ENCODE peak calls at places on chromosomes 12 and 14, in eight cellular contexts. One of them, this sample, is unnamed.

GRCh38 chr12:15527201-15527782 is 205.0 kb downstream of the PTPRO start:
- DNase-seq in adrenal gland: peak
- DNase-seq in cardiac muscle cell: no peak
- DNase-seq in HT-29: no peak
- DNase-seq in NCI-H187: no peak
- DNase-seq in activated CD8-positive, alpha-beta T cell treated with anti-CD3 and anti-CD28 coated beads for 36 hours: peak
- DNase-seq in heart right ventricle: peak
- DNase-seq in adipocyte: no peak
- DNase-seq in this sample: no peak

GRCh38 chr12:55658212-55658611 is 21.5 kb downstream of the OR10P1 start:
- DNase-seq in adrenal gland: no peak
- DNase-seq in cardiac muscle cell: no peak
- DNase-seq in HT-29: no peak
- DNase-seq in NCI-H187: no peak
- DNase-seq in activated CD8-positive, alpha-beta T cell treated with anti-CD3 and anti-CD28 coated beads for 36 hours: no peak
- DNase-seq in heart right ventricle: no peak
- DNase-seq in adipocyte: no peak
- DNase-seq in this sample: no peak

GRCh38 chr12:118371354-118372282 is 1.1 kb downstream of the TAOK3 start:
- DNase-seq in adrenal gland: peak
- DNase-seq in cardiac muscle cell: peak
- DNase-seq in HT-29: no peak
- DNase-seq in NCI-H187: no peak
- DNase-seq in activated CD8-positive, alpha-beta T cell treated with anti-CD3 and anti-CD28 coated beads for 36 hours: peak
- DNase-seq in heart right ventricle: peak
- DNase-seq in adipocyte: peak
- DNase-seq in this sample: peak

GRCh38 chr14:105019861-105020814 is 745 bp downstream of the CDCA4 start:
- DNase-seq in adrenal gland: peak
- DNase-seq in cardiac muscle cell: peak
- DNase-seq in HT-29: peak
- DNase-seq in NCI-H187: no peak
- DNase-seq in activated CD8-positive, alpha-beta T cell treated with anti-CD3 and anti-CD28 coated beads for 36 hours: peak
- DNase-seq in heart right ventricle: no peak
- DNase-seq in adipocyte: peak
- DNase-seq in this sample: no peak

GRCh38 chr12:44647891-44648690 is 228.0 kb downstream of the NELL2 start:
- DNase-seq in adrenal gland: no peak
- DNase-seq in cardiac muscle cell: no peak
- DNase-seq in HT-29: no peak
- DNase-seq in NCI-H187: no peak
- DNase-seq in activated CD8-positive, alpha-beta T cell treated with anti-CD3 and anti-CD28 coated beads for 36 hours: no peak
- DNase-seq in heart right ventricle: no peak
- DNase-seq in adipocyte: no peak
- DNase-seq in this sample: no peak

GRCh38 chr14:77782202-77782601 is 17.7 kb upstream of the ADCK1 start:
- DNase-seq in adrenal gland: no peak
- DNase-seq in cardiac muscle cell: no peak
- DNase-seq in HT-29: no peak
- DNase-seq in NCI-H187: no peak
- DNase-seq in activated CD8-positive, alpha-beta T cell treated with anti-CD3 and anti-CD28 coated beads for 36 hours: no peak
- DNase-seq in heart right ventricle: no peak
- DNase-seq in adipocyte: peak
- DNase-seq in this sample: no peak

GRCh38 chr12:98456583-98457573 is 58.5 kb upstream of the TMPO start:
- DNase-seq in adrenal gland: peak
- DNase-seq in cardiac muscle cell: peak
- DNase-seq in HT-29: no peak
- DNase-seq in NCI-H187: no peak
- DNase-seq in activated CD8-positive, alpha-beta T cell treated with anti-CD3 and anti-CD28 coated beads for 36 hours: peak
- DNase-seq in heart right ventricle: peak
- DNase-seq in adipocyte: peak
- DNase-seq in this sample: no peak

GRCh38 chr12:12684375-12685106 is 11.4 kb downstream of the GPR19 start:
- DNase-seq in adrenal gland: no peak
- DNase-seq in cardiac muscle cell: peak
- DNase-seq in HT-29: peak
- DNase-seq in NCI-H187: peak
- DNase-seq in activated CD8-positive, alpha-beta T cell treated with anti-CD3 and anti-CD28 coated beads for 36 hours: peak
- DNase-seq in heart right ventricle: peak
- DNase-seq in adipocyte: peak
- DNase-seq in this sample: no peak

GRCh38 chr12:49309361-49309760 is 13.7 kb upstream of the TROAP start:
- DNase-seq in adrenal gland: no peak
- DNase-seq in cardiac muscle cell: no peak
- DNase-seq in HT-29: no peak
- DNase-seq in NCI-H187: no peak
- DNase-seq in activated CD8-positive, alpha-beta T cell treated with anti-CD3 and anti-CD28 coated beads for 36 hours: no peak
- DNase-seq in heart right ventricle: no peak
- DNase-seq in adipocyte: no peak
- DNase-seq in this sample: no peak

GRCh38 chr12:77167801-77168200 is 102.4 kb upstream of the E2F7 start:
- DNase-seq in adrenal gland: no peak
- DNase-seq in cardiac muscle cell: no peak
- DNase-seq in HT-29: no peak
- DNase-seq in NCI-H187: no peak
- DNase-seq in activated CD8-positive, alpha-beta T cell treated with anti-CD3 and anti-CD28 coated beads for 36 hours: no peak
- DNase-seq in heart right ventricle: no peak
- DNase-seq in adipocyte: peak
- DNase-seq in this sample: no peak

GRCh38 chr12:115355301-115355700 is 671.3 kb upstream of the TBX3 start:
- DNase-seq in adrenal gland: no peak
- DNase-seq in cardiac muscle cell: no peak
- DNase-seq in HT-29: no peak
- DNase-seq in NCI-H187: no peak
- DNase-seq in activated CD8-positive, alpha-beta T cell treated with anti-CD3 and anti-CD28 coated beads for 36 hours: no peak
- DNase-seq in heart right ventricle: no peak
- DNase-seq in adipocyte: no peak
- DNase-seq in this sample: no peak

GRCh38 chr12:104546575-104546974 is 89.8 kb downstream of the CHST11 start:
- DNase-seq in adrenal gland: no peak
- DNase-seq in cardiac muscle cell: no peak
- DNase-seq in HT-29: no peak
- DNase-seq in NCI-H187: no peak
- DNase-seq in activated CD8-positive, alpha-beta T cell treated with anti-CD3 and anti-CD28 coated beads for 36 hours: no peak
- DNase-seq in heart right ventricle: no peak
- DNase-seq in adipocyte: no peak
- DNase-seq in this sample: no peak

GRCh38 chr12:122880668-122881067 is 15.3 kb downstream of the VPS37B start:
- DNase-seq in adrenal gland: no peak
- DNase-seq in cardiac muscle cell: no peak
- DNase-seq in HT-29: no peak
- DNase-seq in NCI-H187: peak
- DNase-seq in activated CD8-positive, alpha-beta T cell treated with anti-CD3 and anti-CD28 coated beads for 36 hours: peak
- DNase-seq in heart right ventricle: no peak
- DNase-seq in adipocyte: no peak
- DNase-seq in this sample: no peak

GRCh38 chr14:50783542-50783941 is 47.4 kb downstream of the NIN start:
- DNase-seq in adrenal gland: no peak
- DNase-seq in cardiac muscle cell: no peak
- DNase-seq in HT-29: no peak
- DNase-seq in NCI-H187: no peak
- DNase-seq in activated CD8-positive, alpha-beta T cell treated with anti-CD3 and anti-CD28 coated beads for 36 hours: no peak
- DNase-seq in heart right ventricle: no peak
- DNase-seq in adipocyte: no peak
- DNase-seq in this sample: no peak

GRCh38 chr14:87131879-87132278 is 861.1 kb downstream of the GALC start:
- DNase-seq in adrenal gland: no peak
- DNase-seq in cardiac muscle cell: no peak
- DNase-seq in HT-29: no peak
- DNase-seq in NCI-H187: no peak
- DNase-seq in activated CD8-positive, alpha-beta T cell treated with anti-CD3 and anti-CD28 coated beads for 36 hours: no peak
- DNase-seq in heart right ventricle: no peak
- DNase-seq in adipocyte: peak
- DNase-seq in this sample: no peak

GRCh38 chr12:57837779-57838562 is 8.6 kb downstream of the CTDSP2 start:
- DNase-seq in adrenal gland: peak
- DNase-seq in cardiac muscle cell: peak
- DNase-seq in HT-29: no peak
- DNase-seq in NCI-H187: peak
- DNase-seq in activated CD8-positive, alpha-beta T cell treated with anti-CD3 and anti-CD28 coated beads for 36 hours: peak
- DNase-seq in heart right ventricle: peak
- DNase-seq in adipocyte: peak
- DNase-seq in this sample: no peak

GRCh38 chr12:104166465-104166864 is 28.5 kb upstream of the NFYB start:
- DNase-seq in adrenal gland: no peak
- DNase-seq in cardiac muscle cell: no peak
- DNase-seq in HT-29: no peak
- DNase-seq in NCI-H187: no peak
- DNase-seq in activated CD8-positive, alpha-beta T cell treated with anti-CD3 and anti-CD28 coated beads for 36 hours: no peak
- DNase-seq in heart right ventricle: no peak
- DNase-seq in adipocyte: no peak
- DNase-seq in this sample: no peak

GRCh38 chr14:69519701-69520100 is 35.2 kb downstream of the PLEKHD1 start:
- DNase-seq in adrenal gland: no peak
- DNase-seq in cardiac muscle cell: no peak
- DNase-seq in HT-29: no peak
- DNase-seq in NCI-H187: no peak
- DNase-seq in activated CD8-positive, alpha-beta T cell treated with anti-CD3 and anti-CD28 coated beads for 36 hours: no peak
- DNase-seq in heart right ventricle: no peak
- DNase-seq in adipocyte: no peak
- DNase-seq in this sample: no peak

GRCh38 chr12:47221256-47222023 is 141.7 kb upstream of the AMIGO2 start:
- DNase-seq in adrenal gland: no peak
- DNase-seq in cardiac muscle cell: no peak
- DNase-seq in HT-29: peak
- DNase-seq in NCI-H187: no peak
- DNase-seq in activated CD8-positive, alpha-beta T cell treated with anti-CD3 and anti-CD28 coated beads for 36 hours: no peak
- DNase-seq in heart right ventricle: no peak
- DNase-seq in adipocyte: no peak
- DNase-seq in this sample: no peak

GRCh38 chr12:2582631-2583616 is 211.8 kb upstream of the FKBP4 start:
- DNase-seq in adrenal gland: peak
- DNase-seq in cardiac muscle cell: peak
- DNase-seq in HT-29: peak
- DNase-seq in NCI-H187: peak
- DNase-seq in activated CD8-positive, alpha-beta T cell treated with anti-CD3 and anti-CD28 coated beads for 36 hours: peak
- DNase-seq in heart right ventricle: peak
- DNase-seq in adipocyte: peak
- DNase-seq in this sample: no peak

GRCh38 chr12:15274561-15274967 is 47.7 kb upstream of the PTPRO start:
- DNase-seq in adrenal gland: no peak
- DNase-seq in cardiac muscle cell: no peak
- DNase-seq in HT-29: peak
- DNase-seq in NCI-H187: no peak
- DNase-seq in activated CD8-positive, alpha-beta T cell treated with anti-CD3 and anti-CD28 coated beads for 36 hours: no peak
- DNase-seq in heart right ventricle: no peak
- DNase-seq in adipocyte: no peak
- DNase-seq in this sample: no peak

GRCh38 chr12:7989827-7990491 is 42.6 kb upstream of the FOXJ2 start:
- DNase-seq in adrenal gland: peak
- DNase-seq in cardiac muscle cell: no peak
- DNase-seq in HT-29: no peak
- DNase-seq in NCI-H187: no peak
- DNase-seq in activated CD8-positive, alpha-beta T cell treated with anti-CD3 and anti-CD28 coated beads for 36 hours: peak
- DNase-seq in heart right ventricle: peak
- DNase-seq in adipocyte: no peak
- DNase-seq in this sample: no peak

GRCh38 chr14:45238988-45239387 is 14.0 kb downstream of the MIS18BP1 start:
- DNase-seq in adrenal gland: no peak
- DNase-seq in cardiac muscle cell: no peak
- DNase-seq in HT-29: no peak
- DNase-seq in NCI-H187: no peak
- DNase-seq in activated CD8-positive, alpha-beta T cell treated with anti-CD3 and anti-CD28 coated beads for 36 hours: no peak
- DNase-seq in heart right ventricle: no peak
- DNase-seq in adipocyte: no peak
- DNase-seq in this sample: no peak

GRCh38 chr12:57553343-57554202 is 3.7 kb downstream of the KIF5A start:
- DNase-seq in adrenal gland: no peak
- DNase-seq in cardiac muscle cell: no peak
- DNase-seq in HT-29: no peak
- DNase-seq in NCI-H187: peak
- DNase-seq in activated CD8-positive, alpha-beta T cell treated with anti-CD3 and anti-CD28 coated beads for 36 hours: no peak
- DNase-seq in heart right ventricle: no peak
- DNase-seq in adipocyte: no peak
- DNase-seq in this sample: no peak

GRCh38 chr12:129304532-129304931 is 451.3 kb downstream of the GLT1D1 start:
- DNase-seq in adrenal gland: no peak
- DNase-seq in cardiac muscle cell: no peak
- DNase-seq in HT-29: no peak
- DNase-seq in NCI-H187: no peak
- DNase-seq in activated CD8-positive, alpha-beta T cell treated with anti-CD3 and anti-CD28 coated beads for 36 hours: no peak
- DNase-seq in heart right ventricle: no peak
- DNase-seq in adipocyte: no peak
- DNase-seq in this sample: no peak

GRCh38 chr12:2484141-2484776 is 310.5 kb upstream of the FKBP4 start:
- DNase-seq in adrenal gland: no peak
- DNase-seq in cardiac muscle cell: no peak
- DNase-seq in HT-29: no peak
- DNase-seq in NCI-H187: no peak
- DNase-seq in activated CD8-positive, alpha-beta T cell treated with anti-CD3 and anti-CD28 coated beads for 36 hours: no peak
- DNase-seq in heart right ventricle: no peak
- DNase-seq in adipocyte: no peak
- DNase-seq in this sample: no peak

GRCh38 chr12:57227315-57228115 is 2.0 kb upstream of the SHMT2 start:
- DNase-seq in adrenal gland: no peak
- DNase-seq in cardiac muscle cell: no peak
- DNase-seq in HT-29: peak
- DNase-seq in NCI-H187: no peak
- DNase-seq in activated CD8-positive, alpha-beta T cell treated with anti-CD3 and anti-CD28 coated beads for 36 hours: no peak
- DNase-seq in heart right ventricle: no peak
- DNase-seq in adipocyte: no peak
- DNase-seq in this sample: no peak

GRCh38 chr14:95006479-95006878 is 150.8 kb downstream of the DICER1 start:
- DNase-seq in adrenal gland: no peak
- DNase-seq in cardiac muscle cell: no peak
- DNase-seq in HT-29: no peak
- DNase-seq in NCI-H187: no peak
- DNase-seq in activated CD8-positive, alpha-beta T cell treated with anti-CD3 and anti-CD28 coated beads for 36 hours: no peak
- DNase-seq in heart right ventricle: no peak
- DNase-seq in adipocyte: no peak
- DNase-seq in this sample: no peak

GRCh38 chr12:57620936-57621496 is 9.8 kb downstream of the ARHGEF25 start:
- DNase-seq in adrenal gland: no peak
- DNase-seq in cardiac muscle cell: no peak
- DNase-seq in HT-29: no peak
- DNase-seq in NCI-H187: no peak
- DNase-seq in activated CD8-positive, alpha-beta T cell treated with anti-CD3 and anti-CD28 coated beads for 36 hours: peak
- DNase-seq in heart right ventricle: no peak
- DNase-seq in adipocyte: no peak
- DNase-seq in this sample: peak

GRCh38 chr12:56206373-56207166 is 15.2 kb downstream of the RNF41 start:
- DNase-seq in adrenal gland: peak
- DNase-seq in cardiac muscle cell: peak
- DNase-seq in HT-29: peak
- DNase-seq in NCI-H187: no peak
- DNase-seq in activated CD8-positive, alpha-beta T cell treated with anti-CD3 and anti-CD28 coated beads for 36 hours: peak
- DNase-seq in heart right ventricle: peak
- DNase-seq in adipocyte: peak
- DNase-seq in this sample: no peak

GRCh38 chr14:89849931-89850330 is 104.6 kb downstream of the EFCAB11 start:
- DNase-seq in adrenal gland: no peak
- DNase-seq in cardiac muscle cell: no peak
- DNase-seq in HT-29: no peak
- DNase-seq in NCI-H187: no peak
- DNase-seq in activated CD8-positive, alpha-beta T cell treated with anti-CD3 and anti-CD28 coated beads for 36 hours: no peak
- DNase-seq in heart right ventricle: no peak
- DNase-seq in adipocyte: peak
- DNase-seq in this sample: no peak

GRCh38 chr12:15978431-15978950 is 67.4 kb downstream of the DERA start:
- DNase-seq in adrenal gland: no peak
- DNase-seq in cardiac muscle cell: peak
- DNase-seq in HT-29: no peak
- DNase-seq in NCI-H187: no peak
- DNase-seq in activated CD8-positive, alpha-beta T cell treated with anti-CD3 and anti-CD28 coated beads for 36 hours: no peak
- DNase-seq in heart right ventricle: no peak
- DNase-seq in adipocyte: peak
- DNase-seq in this sample: no peak

GRCh38 chr14:88660056-88660455 is 97.2 kb downstream of the ZC3H14 start:
- DNase-seq in adrenal gland: no peak
- DNase-seq in cardiac muscle cell: no peak
- DNase-seq in HT-29: no peak
- DNase-seq in NCI-H187: no peak
- DNase-seq in activated CD8-positive, alpha-beta T cell treated with anti-CD3 and anti-CD28 coated beads for 36 hours: no peak
- DNase-seq in heart right ventricle: no peak
- DNase-seq in adipocyte: peak
- DNase-seq in this sample: no peak

GRCh38 chr14:77302926-77303325 is 17.8 kb downstream of the POMT2 start:
- DNase-seq in adrenal gland: peak
- DNase-seq in cardiac muscle cell: no peak
- DNase-seq in HT-29: no peak
- DNase-seq in NCI-H187: no peak
- DNase-seq in activated CD8-positive, alpha-beta T cell treated with anti-CD3 and anti-CD28 coated beads for 36 hours: peak
- DNase-seq in heart right ventricle: no peak
- DNase-seq in adipocyte: peak
- DNase-seq in this sample: no peak

This sample was measured in activated B cell treated with CpG ODN at 0.5 μM for 24 hours.